ENCODE peak calls at places on chromosomes 2 and 18, in seven cellular contexts. One of them, this sample, is unnamed.
A peak's percentile ranks its signal among the peaks of the same experiment; 100 is the strongest.

GRCh38 chr2:141925511-141925910 is 205.3 kb downstream of the LRP1B start:
- DNase-seq in IMR-90: no peak
- DNase-seq in neuronal stem cell: no peak
- DNase-seq in mesenchymal stem cell: no peak
- DNase-seq in H9: no peak
- DNase-seq in H1: no peak
- DNase-seq in trophoblast cell: no peak
- DNase-seq in this sample: no peak

GRCh38 chr18:23918395-23919032 is 96.0 kb upstream of the TTC39C start:
- DNase-seq in H1: peak; percentile 46
- DNase-seq in mesenchymal stem cell: peak; percentile 64
- DNase-seq in H9: peak; percentile 79
- DNase-seq in trophoblast cell: peak; percentile 93
- DNase-seq in IMR-90: peak; percentile 56
- DNase-seq in neuronal stem cell: peak; percentile 75
- DNase-seq in this sample: peak; percentile 94

GRCh38 chr2:142868281-142868762 is 9.1 kb upstream of the KYNU start:
- DNase-seq in H1: no peak
- DNase-seq in H9: no peak
- DNase-seq in mesenchymal stem cell: no peak
- DNase-seq in IMR-90: no peak
- DNase-seq in neuronal stem cell: no peak
- DNase-seq in trophoblast cell: peak; percentile 26
- DNase-seq in this sample: no peak

GRCh38 chr18:23921716-23922285 is 92.8 kb upstream of the TTC39C start:
- DNase-seq in IMR-90: no peak
- DNase-seq in mesenchymal stem cell: no peak
- DNase-seq in H9: peak; percentile 71
- DNase-seq in neuronal stem cell: no peak
- DNase-seq in H1: no peak
- DNase-seq in trophoblast cell: no peak
- DNase-seq in this sample: peak; percentile 69

GRCh38 chr2:58521803-58522602 is 280.9 kb upstream of the FANCL start:
- DNase-seq in IMR-90: no peak
- DNase-seq in trophoblast cell: no peak
- DNase-seq in H9: no peak
- DNase-seq in neuronal stem cell: no peak
- DNase-seq in mesenchymal stem cell: no peak
- DNase-seq in H1: no peak
- DNase-seq in this sample: peak; percentile 71

GRCh38 chr18:10838594-10838993 is 310.8 kb downstream of the PIEZO2 start:
- DNase-seq in H9: no peak
- DNase-seq in neuronal stem cell: no peak
- DNase-seq in IMR-90: peak; percentile 87
- DNase-seq in mesenchymal stem cell: peak; percentile 94
- DNase-seq in trophoblast cell: no peak
- DNase-seq in H1: no peak
- DNase-seq in this sample: no peak

GRCh38 chr18:68763082-68763481 is 34.8 kb upstream of the CCDC102B start:
- DNase-seq in neuronal stem cell: no peak
- DNase-seq in H1: no peak
- DNase-seq in IMR-90: peak; percentile 41
- DNase-seq in mesenchymal stem cell: peak; percentile 64
- DNase-seq in trophoblast cell: no peak
- DNase-seq in H9: no peak
- DNase-seq in this sample: no peak

GRCh38 chr2:117832905-117833613 is 18.6 kb downstream of the DDX18 start:
- DNase-seq in trophoblast cell: peak; percentile 45
- DNase-seq in H1: no peak
- DNase-seq in mesenchymal stem cell: peak; percentile 51
- DNase-seq in H9: peak; percentile 40
- DNase-seq in neuronal stem cell: no peak
- DNase-seq in IMR-90: peak; percentile 60
- DNase-seq in this sample: peak; percentile 38

GRCh38 chr18:58827425-58827824 is 37.3 kb upstream of the ZNF532 start:
- DNase-seq in H1: no peak
- DNase-seq in mesenchymal stem cell: no peak
- DNase-seq in trophoblast cell: no peak
- DNase-seq in neuronal stem cell: no peak
- DNase-seq in IMR-90: no peak
- DNase-seq in H9: no peak
- DNase-seq in this sample: no peak

GRCh38 chr18:3041857-3042256 is 28.9 kb upstream of the LPIN2 start:
- DNase-seq in neuronal stem cell: no peak
- DNase-seq in trophoblast cell: no peak
- DNase-seq in IMR-90: no peak
- DNase-seq in mesenchymal stem cell: no peak
- DNase-seq in H9: no peak
- DNase-seq in H1: no peak
- DNase-seq in this sample: no peak

GRCh38 chr2:33051586-33052385 is 105.0 kb downstream of the LTBP1 start:
- DNase-seq in IMR-90: peak; percentile 70
- DNase-seq in mesenchymal stem cell: peak; percentile 84
- DNase-seq in H1: no peak
- DNase-seq in H9: no peak
- DNase-seq in trophoblast cell: peak; percentile 97
- DNase-seq in neuronal stem cell: no peak
- DNase-seq in this sample: no peak

GRCh38 chr2:190972846-190973245 is 41.1 kb downstream of the STAT1 start:
- DNase-seq in mesenchymal stem cell: no peak
- DNase-seq in trophoblast cell: peak; percentile 71
- DNase-seq in H9: no peak
- DNase-seq in neuronal stem cell: no peak
- DNase-seq in IMR-90: no peak
- DNase-seq in H1: no peak
- DNase-seq in this sample: no peak

GRCh38 chr2:177939211-177939610 is 133.4 kb downstream of the PDE11A start:
- DNase-seq in H9: no peak
- DNase-seq in mesenchymal stem cell: no peak
- DNase-seq in H1: no peak
- DNase-seq in trophoblast cell: no peak
- DNase-seq in IMR-90: no peak
- DNase-seq in neuronal stem cell: no peak
- DNase-seq in this sample: no peak

GRCh38 chr18:77478619-77479018 is 229.0 kb downstream of the GALR1 start:
- DNase-seq in IMR-90: no peak
- DNase-seq in neuronal stem cell: no peak
- DNase-seq in H9: no peak
- DNase-seq in H1: no peak
- DNase-seq in trophoblast cell: peak; percentile 1
- DNase-seq in mesenchymal stem cell: no peak
- DNase-seq in this sample: peak; percentile 32

GRCh38 chr2:27496357-27497287 is at the start of gene GCKR:
- DNase-seq in H9: no peak
- DNase-seq in mesenchymal stem cell: no peak
- DNase-seq in H1: no peak
- DNase-seq in IMR-90: peak; percentile 52
- DNase-seq in trophoblast cell: peak; percentile 3
- DNase-seq in neuronal stem cell: no peak
- DNase-seq in this sample: no peak

GRCh38 chr2:216578325-216578724 is 54.9 kb upstream of the IGFBP2 start:
- DNase-seq in H9: no peak
- DNase-seq in IMR-90: peak; percentile 66
- DNase-seq in neuronal stem cell: no peak
- DNase-seq in H1: no peak
- DNase-seq in trophoblast cell: no peak
- DNase-seq in mesenchymal stem cell: peak; percentile 54
- DNase-seq in this sample: no peak

GRCh38 chr2:160751021-160751420 is 257.4 kb upstream of the RBMS1 start:
- DNase-seq in IMR-90: peak; percentile 64
- DNase-seq in H1: no peak
- DNase-seq in H9: no peak
- DNase-seq in trophoblast cell: peak; percentile 14
- DNase-seq in neuronal stem cell: no peak
- DNase-seq in mesenchymal stem cell: peak; percentile 22
- DNase-seq in this sample: no peak

GRCh38 chr2:45396671-45397070 is 214.4 kb downstream of the SRBD1 start:
- DNase-seq in mesenchymal stem cell: no peak
- DNase-seq in neuronal stem cell: no peak
- DNase-seq in IMR-90: no peak
- DNase-seq in H1: no peak
- DNase-seq in H9: no peak
- DNase-seq in trophoblast cell: no peak
- DNase-seq in this sample: no peak

GRCh38 chr18:25805939-25806338 is 284.5 kb downstream of the SS18 start:
- DNase-seq in H9: no peak
- DNase-seq in mesenchymal stem cell: no peak
- DNase-seq in trophoblast cell: no peak
- DNase-seq in IMR-90: no peak
- DNase-seq in neuronal stem cell: no peak
- DNase-seq in H1: no peak
- DNase-seq in this sample: no peak

DNA sequence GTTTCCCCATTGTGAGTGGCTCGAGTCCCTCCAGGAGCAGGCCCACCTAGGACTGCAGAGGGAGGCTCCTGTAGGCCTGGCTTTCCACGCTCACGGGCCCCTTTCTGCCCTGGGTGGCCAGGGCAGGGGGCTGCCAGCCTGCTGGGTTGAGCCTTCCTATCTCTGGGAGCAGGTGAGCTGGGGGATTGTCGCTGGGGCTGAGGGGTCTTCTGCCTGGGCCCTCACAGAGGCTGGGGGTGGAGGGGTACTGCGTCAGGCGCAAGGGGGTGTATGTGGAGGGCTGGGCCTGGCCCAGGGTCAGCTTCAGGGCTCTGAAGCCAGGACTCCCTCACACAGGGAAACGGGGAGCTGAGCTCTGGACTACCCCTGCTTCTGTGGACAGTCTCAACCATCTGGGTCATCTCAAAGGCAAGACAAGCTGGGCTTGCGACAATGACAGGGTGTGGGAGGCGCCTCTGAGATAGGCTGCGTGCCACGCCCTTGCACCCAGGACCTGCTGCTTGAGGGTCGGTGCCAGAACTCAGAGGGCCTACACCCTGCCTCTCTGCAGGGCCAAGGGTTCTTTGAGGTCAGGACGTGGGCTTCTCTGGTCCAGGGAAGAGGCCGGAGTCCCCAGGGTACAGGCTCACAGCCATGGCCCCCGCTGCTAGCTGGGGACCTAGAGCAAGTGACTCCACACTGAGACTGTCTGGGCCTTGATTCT is 206.1 kb downstream of the TWIST2 start:
- DNase-seq in neuronal stem cell: no peak
- DNase-seq in H1: no peak
- DNase-seq in IMR-90: no peak
- DNase-seq in trophoblast cell: no peak
- DNase-seq in H9: no peak
- DNase-seq in mesenchymal stem cell: no peak
- DNase-seq in this sample: no peak
- H2AK5ac ChIP-seq in neuronal stem cell: no peak overlapping the region
- H2AK5ac ChIP-seq in H1: no peak overlapping the region
- H2AK5ac ChIP-seq in IMR-90: no peak overlapping the region
- H2AK5ac ChIP-seq in trophoblast cell: no peak overlapping the region
- H2AK5ac ChIP-seq in H9: no peak overlapping the region
- H2AK5ac ChIP-seq in mesenchymal stem cell: no peak overlapping the region
- H2AK5ac ChIP-seq in this sample: no peak overlapping the region

GRCh38 chr2:102030855-102031527 is 39.2 kb downstream of the IL1R2 start:
- DNase-seq in mesenchymal stem cell: peak; percentile 53
- DNase-seq in trophoblast cell: no peak
- DNase-seq in neuronal stem cell: no peak
- DNase-seq in H1: no peak
- DNase-seq in IMR-90: no peak
- DNase-seq in H9: no peak
- DNase-seq in this sample: no peak

GRCh38 chr2:102034683-102035606 is 43.2 kb downstream of the IL1R2 start:
- DNase-seq in neuronal stem cell: no peak
- DNase-seq in trophoblast cell: no peak
- DNase-seq in H9: no peak
- DNase-seq in H1: no peak
- DNase-seq in mesenchymal stem cell: no peak
- DNase-seq in IMR-90: no peak
- DNase-seq in this sample: no peak

GRCh38 chr2:102032368-102033027 is 40.7 kb downstream of the IL1R2 start:
- DNase-seq in mesenchymal stem cell: peak; percentile 83
- DNase-seq in IMR-90: peak; percentile 60
- DNase-seq in H9: no peak
- DNase-seq in trophoblast cell: no peak
- DNase-seq in H1: no peak
- DNase-seq in neuronal stem cell: no peak
- DNase-seq in this sample: no peak

GRCh38 chr2:102033028-102033749 is 41.4 kb downstream of the IL1R2 start:
- DNase-seq in mesenchymal stem cell: peak; percentile 87
- DNase-seq in H9: no peak
- DNase-seq in trophoblast cell: peak; percentile 83
- DNase-seq in IMR-90: peak; percentile 79
- DNase-seq in neuronal stem cell: no peak
- DNase-seq in H1: no peak
- DNase-seq in this sample: peak; percentile 33

DNA sequence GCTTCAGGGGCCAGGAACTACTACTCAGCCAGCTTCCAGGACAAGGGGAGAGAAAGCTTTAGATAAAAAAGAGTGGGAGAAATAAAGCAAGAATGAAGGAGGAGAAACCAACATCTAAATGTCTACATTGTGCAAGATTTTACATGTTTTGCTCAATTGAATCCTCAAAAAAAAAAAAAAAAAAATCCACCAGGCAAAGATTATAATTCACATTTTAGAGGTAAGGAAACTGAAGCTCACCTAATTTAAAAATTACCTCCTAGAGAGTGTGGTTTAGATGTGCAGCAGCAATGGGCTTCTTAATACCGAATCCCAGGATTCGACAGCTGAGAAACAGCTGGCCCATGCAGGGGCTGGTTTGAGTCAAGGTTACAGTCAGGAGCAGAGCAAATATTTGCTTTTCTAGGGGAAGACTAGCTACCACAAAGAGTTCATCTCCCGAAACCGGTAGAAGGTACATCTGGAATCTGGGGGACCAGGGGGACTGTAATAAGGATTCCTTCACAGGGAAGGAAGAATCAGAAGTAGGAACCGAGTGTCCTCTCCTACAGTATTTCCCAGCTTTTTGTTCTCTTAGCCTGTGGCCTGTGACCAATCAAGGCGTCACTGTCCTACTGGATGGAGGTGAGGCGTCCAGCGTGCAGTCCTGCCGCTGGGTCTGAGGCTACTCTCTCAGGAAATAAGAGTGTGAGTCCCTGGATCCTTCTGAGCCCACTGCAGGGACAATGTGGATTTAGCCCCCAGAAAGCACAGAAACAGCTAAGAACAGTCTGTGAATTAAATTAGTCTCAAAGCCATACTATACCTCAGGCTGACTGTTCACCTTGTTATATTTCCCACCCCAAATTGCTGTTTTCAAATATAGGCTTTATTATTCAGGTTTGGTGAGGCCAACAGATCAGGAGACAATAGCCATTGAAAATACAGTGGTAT is 42.3 kb downstream of the IL1R2 start:
- DNase-seq in mesenchymal stem cell: no peak
- DNase-seq in trophoblast cell: peak; percentile 18
- DNase-seq in IMR-90: no peak
- DNase-seq in neuronal stem cell: no peak
- DNase-seq in H1: no peak
- DNase-seq in H9: no peak
- DNase-seq in this sample: no peak
- H2AK5ac ChIP-seq in mesenchymal stem cell: peak overlapping the region; percentile 99
- H2AK5ac ChIP-seq in trophoblast cell: peak overlapping the region; percentile 61
- H2AK5ac ChIP-seq in IMR-90: peak overlapping the region; percentile 97
- H2AK5ac ChIP-seq in neuronal stem cell: no peak overlapping the region
- H2AK5ac ChIP-seq in H1: no peak overlapping the region
- H2AK5ac ChIP-seq in H9: no peak overlapping the region
- H2AK5ac ChIP-seq in this sample: no peak overlapping the region

GRCh38 chr2:61456070-61456745 is 14.7 kb downstream of the USP34 start:
- DNase-seq in neuronal stem cell: no peak
- DNase-seq in H9: no peak
- DNase-seq in mesenchymal stem cell: no peak
- DNase-seq in H1: no peak
- DNase-seq in trophoblast cell: no peak
- DNase-seq in IMR-90: no peak
- DNase-seq in this sample: no peak
- H2AK5ac ChIP-seq in neuronal stem cell: no peak overlapping the region
- H2AK5ac ChIP-seq in H9: no peak overlapping the region
- H2AK5ac ChIP-seq in mesenchymal stem cell: no peak overlapping the region
- H2AK5ac ChIP-seq in H1: no peak overlapping the region
- H2AK5ac ChIP-seq in trophoblast cell: no peak overlapping the region
- H2AK5ac ChIP-seq in IMR-90: no peak overlapping the region
- H2AK5ac ChIP-seq in this sample: no peak overlapping the region

GRCh38 chr2:174740718-174741117 is 23.6 kb downstream of the CHRNA1 start:
- DNase-seq in trophoblast cell: no peak
- DNase-seq in H9: no peak
- DNase-seq in H1: no peak
- DNase-seq in IMR-90: no peak
- DNase-seq in neuronal stem cell: no peak
- DNase-seq in mesenchymal stem cell: no peak
- DNase-seq in this sample: no peak
- H2AK5ac ChIP-seq in trophoblast cell: no peak overlapping the region
- H2AK5ac ChIP-seq in H9: no peak overlapping the region
- H2AK5ac ChIP-seq in H1: no peak overlapping the region
- H2AK5ac ChIP-seq in IMR-90: no peak overlapping the region
- H2AK5ac ChIP-seq in neuronal stem cell: no peak overlapping the region
- H2AK5ac ChIP-seq in mesenchymal stem cell: no peak overlapping the region
- H2AK5ac ChIP-seq in this sample: no peak overlapping the region